ENCODE peak calls at places on chromosomes 2 and 18, in seven cellular contexts. M, G, A, Z, D, I and V are unnamed samples.
A peak's percentile ranks its signal among the peaks of the same experiment; 100 is the strongest.

GRCh38 chr2:55862269-55862668 is 61.3 kb downstream of the EFEMP1 start:
- DNase-seq in I (no peak), Z (no peak), G (no peak), D (peak; percentile 96), A (peak; percentile 31), M (no peak), V (no peak)

GRCh38 chr2:178234648-178235047 is 40.3 kb downstream of the OSBPL6 start:
- DNase-seq in M (no peak), D (peak; percentile 34), Z (no peak), G (no peak), I (no peak), A (no peak), V (no peak)

GRCh38 chr2:10541081-10541480 is 93.0 kb upstream of the ODC1 start:
- DNase-seq in A (no peak), I (no peak), G (no peak), M (no peak), D (peak; percentile 73), Z (no peak), V (no peak)

GRCh38 chr2:134668821-134669220 is 50.0 kb downstream of the TMEM163 start:
- DNase-seq in D (peak; percentile 83), M (peak; percentile 79), Z (no peak), A (no peak), I (no peak), G (peak; percentile 46), V (peak; percentile 95)

GRCh38 chr2:204535764-204536163 is 9.5 kb upstream of the PARD3B start:
- DNase-seq in I (no peak), M (no peak), A (no peak), Z (no peak), D (no peak), G (no peak), V (no peak)

GRCh38 chr2:74002515-74003391 is 18.0 kb downstream of the TET3 start:
- DNase-seq in D (peak; percentile 84), M (peak; percentile 63), A (no peak), G (peak; percentile 71), I (peak; percentile 94), Z (peak; percentile 79), V (peak; percentile 39)

GRCh38 chr2:8243748-8244147 is 438.1 kb upstream of the ID2 start:
- DNase-seq in Z (no peak), I (no peak), G (no peak), D (no peak), M (no peak), A (no peak), V (no peak)

GRCh38 chr2:238259085-238260020 is 19.5 kb upstream of the HES6 start:
- DNase-seq in D (no peak), G (no peak), I (peak; percentile 35), Z (no peak), A (no peak), M (no peak), V (peak; percentile 26)

GRCh38 chr2:99198103-99198841 is 17.3 kb downstream of the MRPL30 start:
- DNase-seq in A (no peak), I (no peak), G (no peak), M (no peak), Z (no peak), D (no peak), V (no peak)

GRCh38 chr18:21496277-21496835 is 104.1 kb downstream of the ESCO1 start:
- DNase-seq in D (no peak), Z (no peak), G (no peak), M (no peak), A (no peak), I (no peak), V (no peak)

GRCh38 chr2:144382848-144383247 is 137.1 kb downstream of the ZEB2 start:
- DNase-seq in G (no peak), D (peak; percentile 41), Z (no peak), A (no peak), I (no peak), M (peak; percentile 5), V (peak; percentile 29)

GRCh38 chr2:69932596-69932922 is 17.6 kb downstream of the MXD1 start:
- DNase-seq in D (no peak), Z (no peak), M (no peak), G (no peak), A (no peak), I (no peak), V (no peak)

GRCh38 chr2:240512666-240513535 is 44.9 kb downstream of the ANKMY1 start:
- DNase-seq in M (no peak), G (no peak), Z (no peak), I (no peak), D (no peak), A (no peak), V (no peak)

GRCh38 chr2:120195575-120195974 is 27.6 kb downstream of the TMEM185B start:
- DNase-seq in I (no peak), G (no peak), Z (no peak), D (no peak), M (no peak), A (no peak), V (no peak)